ENCODE peak calls at places on chromosomes 2 and 18, in ten cellular contexts. R is Calu3; P is stimulated activated CD8-positive, alpha-beta memory T cell treated with anti-CD3 and anti-CD28 coated beads, Interleukin-7, amount 100 ng/mL, for 1 hour; U is stimulated activated CD4-positive, alpha-beta T cell treated with anti-CD3 and anti-CD28 coated beads, Interleukin-1b, Interleukin-23, amount 100 ng/mL, for 4 hours; M is left lobe of liver; E is progenitor cell of endocrine pancreas; H is mesothelial cell of epicardium; L is activated T-helper 9 cell treated with anti-CD3 and anti-CD28 coated beads, Interleukin-2, amount 50 U/mL, for 16 hours; X is epithelial cell of proximal tubule; Z is AG09319. S is an unnamed sample.

GRCh38 chr2:74553892-74554820 is at the start of the genes DOK1 and LOXL3:
- DNase-seq in R (peak), P (peak), U (peak), M (peak), E (peak), H (peak), L (peak), X (no peak), Z (peak), S (peak)

GRCh38 chr2:172335731-172336130 is 91.7 kb upstream of the ITGA6 start:
- DNase-seq in R (no peak), P (no peak), U (no peak), M (no peak), E (no peak), H (no peak), L (no peak), X (no peak), Z (no peak), S (no peak)

GRCh38 chr2:110800611-110801402 is 68.4 kb downstream of the ACOXL start:
- DNase-seq in R (no peak), P (no peak), U (no peak), M (no peak), E (no peak), H (no peak), L (no peak), X (no peak), Z (no peak), S (no peak)

GRCh38 chr2:217079165-217079564 is 219.3 kb upstream of the TNP1 start:
- DNase-seq in R (no peak), P (no peak), U (no peak), M (no peak), E (no peak), H (no peak), L (no peak), X (no peak), Z (no peak), S (no peak)

GRCh38 chr2:21423854-21424253 is 300.1 kb downstream of the TDRD15 start:
- DNase-seq in R (no peak), P (no peak), U (no peak), M (no peak), E (no peak), H (no peak), L (no peak), X (no peak), Z (no peak), S (no peak)

GRCh38 chr2:232368311-232368731 is 10.2 kb upstream of the ALPP start:
- DNase-seq in R (no peak), P (no peak), U (no peak), M (peak), E (no peak), H (no peak), L (no peak), X (no peak), Z (no peak), S (no peak)

GRCh38 chr2:241161646-241162281 is 11.5 kb downstream of the PPP1R7 start:
- DNase-seq in R (no peak), P (no peak), U (no peak), M (no peak), E (no peak), H (no peak), L (no peak), X (no peak), Z (peak), S (no peak)

GRCh38 chr2:160358051-160358450 is 135.6 kb downstream of the RBMS1 start:
- DNase-seq in R (no peak), P (no peak), U (no peak), M (no peak), E (no peak), H (no peak), L (no peak), X (no peak), Z (no peak), S (no peak)

GRCh38 chr18:63676526-63676925 is 14.8 kb upstream of the SERPINB3 start:
- DNase-seq in R (peak), P (no peak), U (no peak), M (no peak), E (no peak), H (no peak), L (no peak), X (no peak), Z (no peak), S (no peak)

GRCh38 chr2:100972452-100972851 is 29.6 kb upstream of the RPL31 start:
- DNase-seq in R (no peak), P (no peak), U (no peak), M (no peak), E (no peak), H (no peak), L (no peak), X (no peak), Z (no peak), S (no peak)